ENCODE peak calls at places on chromosomes 13 and 19, in four cellular contexts. T, N, P and S are unnamed samples.

GRCh38 chr19:35142531-35143230 is 374 bp upstream of the FXYD7 start:
- DNase-seq in T (peak; percentile 87), N (no peak), P (peak; percentile 75), S (peak; percentile 61)

GRCh38 chr13:48304132-48304876 is 753 bp downstream of the RB1 start:
- DNase-seq in T (peak; percentile 28), N (peak; percentile 30), P (peak; percentile 54), S (peak; percentile 45)

GRCh38 chr13:113845723-113846638 is 17.9 kb downstream of the GAS6 start:
- DNase-seq in T (no peak), N (no peak), P (no peak), S (no peak)

GRCh38 chr13:36059366-36059765 is 71.8 kb downstream of the DCLK1 start:
- DNase-seq in T (no peak), N (no peak), P (no peak), S (no peak)

GRCh38 chr19:34732548-34733255 is 1.3 kb upstream of the ZNF181 start:
- DNase-seq in T (peak; percentile 61), N (no peak), P (no peak), S (peak; percentile 11)

GRCh38 chr13:33751151-33751550 is 66.8 kb upstream of the RFC3 start:
- DNase-seq in T (no peak), N (no peak), P (no peak), S (no peak)

GRCh38 chr19:30742539-30742938 is 370.4 kb downstream of the ZNF536 start:
- DNase-seq in T (no peak), N (no peak), P (no peak), S (no peak)

GRCh38 chr13:37492741-37493514 is 105.6 kb downstream of the POSTN start:
- DNase-seq in T (no peak), N (no peak), P (no peak), S (no peak)

GRCh38 chr19:36436531-36436930 is 18.1 kb upstream of the ZFP82 start:
- DNase-seq in T (no peak), N (no peak), P (no peak), S (no peak)

GRCh38 chr19:35715981-35716734 is 1.6 kb upstream of the KMT2B start:
- DNase-seq in T (peak; percentile 48), N (peak; percentile 32), P (no peak), S (no peak)

GRCh38 chr19:55308281-55308680 is 16.9 kb downstream of the TMEM150B start:
- DNase-seq in T (no peak), N (no peak), P (no peak), S (no peak)

GRCh38 chr19:1252818-1253513 is 4.6 kb downstream of the MIDN start:
- DNase-seq in T (peak; percentile 72), N (peak; percentile 82), P (no peak), S (no peak)
- TF ChIP-seq TAF1 in T (no peak), N (peak; percentile 58), P (no peak), S (no peak)

GRCh38 chr19:42542791-42543190 is 14.5 kb upstream of the CEACAM1 start:
- DNase-seq in T (no peak), N (no peak), P (no peak), S (no peak)

GRCh38 chr19:42547927-42548326 is 19.6 kb upstream of the CEACAM1 start:
- DNase-seq in T (no peak), N (no peak), P (no peak), S (no peak)

GRCh38 chr19:42544146-42544545 is 15.9 kb upstream of the CEACAM1 start:
- DNase-seq in T (no peak), N (no peak), P (no peak), S (no peak)

GRCh38 chr19:42548545-42548944 is 20.3 kb upstream of the CEACAM1 start:
- DNase-seq in T (peak; percentile 44), N (no peak), P (no peak), S (no peak)

DNA sequence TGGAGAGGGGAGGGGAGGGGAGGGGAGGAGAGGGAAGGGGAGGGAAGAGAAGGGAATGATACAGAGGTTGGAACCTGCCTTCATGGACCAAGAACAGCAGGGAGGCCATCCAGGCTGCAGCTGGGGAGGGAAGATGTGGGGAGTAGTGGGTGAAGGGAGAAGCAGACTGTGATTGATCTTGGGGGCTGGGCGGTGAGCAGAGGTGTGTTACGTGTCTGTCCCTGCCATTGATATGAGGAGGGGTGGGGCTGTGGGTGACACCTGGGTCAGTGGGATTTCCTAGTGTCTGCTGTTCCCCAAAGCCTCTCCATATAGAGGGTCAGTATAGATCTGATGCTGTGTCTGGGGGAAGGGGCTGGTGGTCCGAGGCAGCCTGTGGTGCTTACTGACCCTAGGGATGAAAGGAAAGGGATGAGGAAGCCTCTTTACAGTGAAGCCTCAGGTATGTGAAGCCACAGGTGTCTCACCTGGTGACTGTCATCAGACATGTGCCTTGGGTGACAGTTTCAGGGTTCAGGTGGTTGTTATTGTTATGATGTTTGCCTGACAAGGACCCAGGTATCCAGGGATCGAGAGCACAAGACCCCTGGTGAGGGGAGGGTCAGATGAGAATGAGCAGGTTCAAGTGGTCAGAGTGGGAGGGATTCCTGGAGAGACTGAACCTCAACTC is 18.7 kb upstream of the CEACAM1 start:
- DNase-seq in T (no peak), N (no peak), P (no peak), S (no peak)
- TF ChIP-seq POLR2AphosphoS5 in T (no peak), N (no peak), P (no peak), S (no peak)

GRCh38 chr19:18435848-18436631 is 1.9 kb downstream of the ISYNA1 start:
- DNase-seq in T (no peak), N (no peak), P (no peak), S (no peak)
- TF ChIP-seq POLR2A in T (no peak), N (peak; percentile 16), P (no peak), S (no peak)

GRCh38 chr13:111877906-111878305 is 189.0 kb upstream of the SOX1 start:
- DNase-seq in T (no peak), N (no peak), P (no peak), S (no peak)
- TF ChIP-seq TAF1 in T (no peak), N (no peak), P (no peak), S (no peak)

GRCh38 chr13:30020726-30021312 is 170.4 kb upstream of the UBL3 start:
- DNase-seq in T (no peak), N (no peak), P (no peak), S (no peak)

GRCh38 chr13:30021611-30022010 is 171.2 kb upstream of the UBL3 start:
- DNase-seq in T (no peak), N (no peak), P (no peak), S (no peak)

GRCh38 chr13:30022256-30022655 is 171.8 kb upstream of the UBL3 start:
- DNase-seq in T (no peak), N (no peak), P (no peak), S (no peak)

GRCh38 chr13:30025351-30025750 is 174.9 kb upstream of the UBL3 start:
- DNase-seq in T (no peak), N (no peak), P (no peak), S (no peak)

GRCh38 chr13:30022796-30023195 is 172.4 kb upstream of the UBL3 start:
- DNase-seq in T (no peak), N (no peak), P (no peak), S (no peak)
- TF ChIP-seq POLR2AphosphoS5 in T (no peak), N (no peak), P (no peak), S (no peak)

DNA sequence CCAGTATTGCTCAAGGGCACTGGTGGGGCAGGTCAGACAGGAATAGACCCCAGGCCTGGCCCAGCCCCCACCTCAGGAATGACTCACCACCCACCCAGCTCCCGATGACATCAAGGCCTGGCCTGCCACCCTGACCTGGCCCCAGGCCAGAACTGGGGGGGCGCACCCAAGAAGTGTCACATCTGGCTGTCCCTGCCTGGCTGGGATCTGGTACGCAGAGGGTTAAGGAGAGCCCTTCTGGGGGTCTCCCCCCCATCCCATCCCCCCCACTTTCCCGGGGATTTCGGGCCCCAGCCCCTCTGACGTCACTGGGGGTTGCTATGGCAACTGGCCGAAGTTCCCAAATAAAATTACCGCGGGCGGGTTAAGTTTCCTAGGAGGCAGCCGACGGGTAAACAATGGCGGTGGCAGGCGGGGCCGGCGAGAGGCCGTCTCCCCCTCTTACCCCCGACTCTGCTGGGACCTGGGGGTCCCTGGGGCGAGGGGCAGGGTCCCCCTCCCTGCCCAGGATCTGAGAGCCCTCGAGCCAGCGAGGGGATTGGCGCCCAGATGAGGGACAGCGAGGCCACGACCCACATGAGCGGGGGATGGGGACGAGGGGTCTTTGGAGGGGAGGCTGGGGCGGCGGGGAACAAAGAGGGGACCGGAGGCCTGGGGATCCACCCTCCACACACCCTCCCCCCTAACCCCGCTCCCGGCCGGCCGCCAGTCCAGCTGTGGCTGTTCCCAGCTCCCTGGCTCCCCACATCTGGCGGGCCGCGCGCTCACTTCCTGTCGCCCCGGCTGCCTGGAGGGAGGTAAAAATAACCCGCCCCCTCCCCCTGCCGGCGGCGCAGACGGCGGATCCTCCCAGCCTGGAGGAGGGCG is 29.7 kb upstream of the NANOS3 start:
- DNase-seq in T (peak; percentile 93), N (peak; percentile 84), P (peak; percentile 65), S (peak; percentile 70)
- TF ChIP-seq POLR2A in T (peak; percentile 86), N (peak; percentile 67), P (peak; percentile 27), S (peak; percentile 30)